ENCODE peak calls at places on chromosomes 7 and 10, in seven cellular contexts. W is trophoblast cell, O is RWPE2, Q is OCI-LY7, D is MM.1S, G is heart left ventricle, T is keratinocyte. A is an unnamed sample. For H3K9me3, the result is how much of the 10 kb centered on the place peaks cover.

GRCh38 chr7:70776627-70777101 is 355.3 kb upstream of the GALNT17 start:
- DNase-seq in D (no peak), W (no peak), O (no peak), T (no peak), G (no peak), Q (no peak), A (no peak)

GRCh38 chr7:30478349-30479228 is at the start of gene NOD1:
- DNase-seq in G (peak), O (peak), Q (peak), T (no peak), W (peak), D (peak), A (no peak)

GRCh38 chr7:26857534-26858228 is 6.7 kb downstream of the SKAP2 start:
- DNase-seq in G (no peak), O (no peak), T (no peak), W (peak), D (no peak), Q (no peak), A (no peak)

GRCh38 chr7:130242198-130243014 is 24.3 kb upstream of the CPA2 start:
- DNase-seq in G (peak), Q (peak), W (peak), T (peak), D (peak), O (no peak), A (no peak)

GRCh38 chr7:71131753-71132520 is at the start of gene GALNT17:
- DNase-seq in T (no peak), O (no peak), W (no peak), Q (no peak), G (no peak), D (no peak), A (no peak)

GRCh38 chr10:72898616-72899015 is 5.1 kb downstream of the OIT3 start:
- DNase-seq in T (no peak), O (no peak), W (no peak), G (no peak), Q (no peak), D (no peak), A (no peak)

GRCh38 chr10:29859521-29860130 is 199.8 kb downstream of the JCAD start:
- DNase-seq in W (no peak), O (no peak), G (no peak), Q (no peak), D (no peak), T (peak), A (no peak)

GRCh38 chr10:96266118-96266770 is 5.1 kb downstream of the BLNK start:
- DNase-seq in D (no peak), Q (no peak), G (no peak), O (no peak), T (no peak), W (no peak), A (no peak)

GRCh38 chr7:2698581-2699288 is 10.7 kb downstream of the AMZ1 start:
- DNase-seq in Q (peak), W (no peak), G (no peak), O (no peak), T (no peak), D (peak), A (no peak)

GRCh38 chr10:117552156-117552620 is 9.6 kb downstream of the EMX2 start:
- DNase-seq in D (no peak), W (no peak), G (no peak), T (no peak), O (no peak), Q (no peak), A (no peak)

GRCh38 chr10:129398861-129399260 is 68.2 kb upstream of the MGMT start:
- DNase-seq in G (no peak), T (no peak), W (no peak), Q (no peak), O (no peak), D (no peak), A (no peak)

GRCh38 chr7:44449531-44449930 is 40.9 kb downstream of the NUDCD3 start:
- DNase-seq in G (no peak), D (no peak), Q (peak), O (no peak), W (no peak), T (no peak), A (no peak)

GRCh38 chr10:18109471-18109870 is 30.8 kb upstream of the CACNB2 start:
- DNase-seq in O (no peak), G (no peak), D (no peak), Q (no peak), T (no peak), W (no peak), A (no peak)

GRCh38 chr10:18102404-18102803 is 37.8 kb upstream of the CACNB2 start:
- DNase-seq in W (no peak), D (no peak), G (no peak), O (no peak), T (no peak), Q (no peak), A (no peak)

GRCh38 chr10:18100664-18101063 is 39.6 kb upstream of the CACNB2 start:
- DNase-seq in Q (no peak), D (no peak), O (no peak), G (no peak), T (no peak), W (peak), A (no peak)

GRCh38 chr10:18099420-18099819 is 40.8 kb upstream of the CACNB2 start:
- DNase-seq in W (no peak), T (no peak), G (no peak), Q (no peak), D (no peak), O (no peak), A (no peak)

DNA sequence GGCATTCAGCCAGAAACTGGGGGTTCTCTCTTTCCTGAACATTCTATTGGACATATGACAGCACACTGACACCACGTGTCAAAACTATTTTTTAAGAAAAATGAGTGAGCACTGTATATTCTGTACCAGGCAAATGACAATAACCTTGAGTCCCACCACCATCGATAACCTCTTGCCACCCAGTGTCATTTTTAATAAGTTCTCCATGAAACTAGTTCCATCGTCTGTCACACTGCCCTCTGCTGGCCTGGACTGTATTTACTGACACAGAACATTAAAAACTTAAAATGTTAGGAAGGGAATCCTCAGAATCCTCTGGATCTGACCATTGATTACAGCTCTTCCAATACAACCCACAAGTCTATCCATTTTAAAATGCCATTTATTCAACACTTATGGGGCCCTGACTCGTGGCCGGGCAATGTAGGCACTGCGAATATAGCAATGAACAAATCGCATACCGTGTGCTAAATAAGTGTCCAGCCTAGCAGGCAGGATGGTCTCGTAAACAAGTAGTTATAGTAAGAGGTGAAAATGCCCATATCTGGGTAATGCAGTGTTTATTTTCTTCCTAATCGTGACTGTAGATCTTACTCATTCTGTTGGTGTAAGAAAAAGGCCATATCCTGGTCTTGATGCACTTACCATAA is 35.9 kb upstream of the CACNB2 start:
- DNase-seq in G (no peak), Q (peak), O (no peak), T (no peak), D (peak), W (peak), A (peak)
- H3K4me3 ChIP-seq in G (no peak), Q (no peak), O (no peak), T (no peak), D (no peak), W (no peak), A (no peak)

GRCh38 chr10:20350509-20350908 is 534.3 kb downstream of the PLXDC2 start:
- DNase-seq in Q (no peak), G (no peak), O (no peak), T (no peak), W (no peak), D (no peak), A (no peak)

GRCh38 chr10:20355915-20356314 is 539.7 kb downstream of the PLXDC2 start:
- DNase-seq in O (no peak), W (no peak), G (no peak), Q (no peak), D (no peak), T (no peak), A (no peak)

GRCh38 chr10:20355011-20355410 is 538.8 kb downstream of the PLXDC2 start:
- DNase-seq in O (no peak), Q (no peak), T (no peak), W (no peak), G (no peak), D (no peak), A (no peak)
- H3K9me3 ChIP-seq in O (under half), Q (under half), T (under half), W (under half), G (under half), D (under half), A (under half)

DNA sequence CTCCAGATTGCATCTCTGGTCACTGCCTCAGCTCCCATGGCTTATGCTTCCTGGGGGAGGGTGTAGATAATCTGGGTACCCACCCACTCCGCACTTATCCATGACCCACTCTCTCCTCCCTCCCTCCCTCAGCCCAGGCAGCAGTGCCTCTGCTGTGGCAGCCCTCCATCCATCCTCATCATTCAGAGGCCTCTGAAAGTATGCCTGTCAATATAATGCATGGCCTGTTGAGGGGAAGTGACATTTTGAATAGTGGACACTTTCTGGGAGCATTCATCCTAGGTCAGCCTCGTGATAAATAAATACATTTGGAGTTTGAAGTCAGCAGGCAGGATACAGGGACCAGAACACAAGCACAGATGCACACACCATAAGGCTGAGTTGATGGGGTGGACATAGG is 23.2 kb downstream of the ZNF503 start:
- DNase-seq in D (no peak), W (no peak), T (no peak), G (no peak), Q (no peak), O (no peak), A (no peak)
- H3K27ac ChIP-seq in D (no peak), W (no peak), T (no peak), G (no peak), Q (no peak), O (no peak), A (no peak)

GRCh38 chr10:116270691-116271592 is 2.1 kb downstream of the GFRA1 start:
- DNase-seq in O (no peak), G (no peak), T (no peak), D (no peak), Q (no peak), W (no peak), A (no peak)

GRCh38 chr10:116274141-116274861 is 1.3 kb upstream of the GFRA1 start:
- DNase-seq in Q (no peak), O (no peak), W (no peak), T (no peak), D (peak), G (no peak), A (no peak)

GRCh38 chr10:116271593-116272496 is 1.2 kb downstream of the GFRA1 start:
- DNase-seq in D (no peak), G (no peak), W (no peak), T (no peak), Q (no peak), O (no peak), A (no peak)

GRCh38 chr10:116269612-116270011 is 3.4 kb downstream of the GFRA1 start:
- DNase-seq in O (no peak), T (no peak), Q (no peak), D (no peak), G (no peak), W (no peak), A (no peak)

DNA sequence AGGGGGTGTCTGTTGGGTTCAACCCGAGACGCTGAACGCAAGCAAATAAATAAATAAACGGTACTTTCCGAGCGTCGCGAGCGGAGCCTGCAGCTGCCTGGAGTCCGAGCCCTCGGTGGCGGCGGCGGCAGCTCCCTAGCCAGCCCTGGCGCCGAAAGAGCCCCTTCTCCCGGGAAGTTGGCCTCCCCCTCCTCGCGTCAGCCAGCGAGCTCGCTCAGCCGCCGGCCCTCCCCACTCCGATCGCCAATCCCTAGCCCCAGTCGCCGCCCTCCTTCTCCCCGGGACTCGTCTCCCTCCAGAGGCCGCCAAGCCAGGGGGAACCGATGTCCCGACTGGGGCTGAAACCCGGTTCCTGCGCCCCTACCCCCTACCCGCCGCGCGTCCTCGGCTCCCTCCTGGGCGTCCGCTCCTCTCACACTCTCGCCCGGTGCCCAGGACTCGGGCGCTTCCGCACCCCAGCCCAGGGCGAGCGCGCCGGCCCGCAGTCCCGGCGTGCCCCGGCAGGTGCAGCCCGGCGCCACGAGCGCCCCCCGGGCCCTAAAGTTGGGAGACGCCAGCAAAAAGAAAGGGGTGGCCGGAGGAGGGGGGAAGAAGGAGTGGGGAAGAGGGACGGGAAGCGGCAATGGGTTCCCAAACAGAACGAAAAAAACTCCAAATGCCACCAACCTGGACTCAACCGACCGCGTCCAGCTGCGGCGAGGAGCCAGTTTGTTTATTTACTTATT is at the start of gene GFRA1:
- DNase-seq in D (peak), W (no peak), T (no peak), Q (no peak), G (peak), O (no peak), A (no peak)
- H3K4me3 ChIP-seq in D (peak), W (peak), T (peak), Q (no peak), G (peak), O (peak), A (peak)

GRCh38 chr10:131440405-131441360 is 129.2 kb upstream of the TCERG1L start:
- DNase-seq in D (no peak), W (no peak), G (no peak), T (no peak), Q (no peak), O (peak), A (no peak)
- H3K9me3 ChIP-seq in D (under half), W (under half), G (under half), T (under half), Q (under half), O (under half), A (under half)

A was measured in ascending aorta.